ENCODE peak calls at places on chromosomes 13 and 19, in eight cellular contexts. W is mucosa of gallbladder; M is CD4-positive, alpha-beta T cell; X is activated T-cell treated with anti-CD3 and anti-CD28 coated beads for 48 hours; J is upper lobe of left lung; E is aorta; T is stimulated activated CD8-positive, alpha-beta memory T cell treated with anti-CD3 and anti-CD28 coated beads, Interleukin-4, amount 100 ng/mL, for 48 hours; C is smooth muscle cell of the brain vasculature. A is an unnamed sample.

GRCh38 chr13:99384468-99384867 is 77.3 kb upstream of the GPR183 start:
- DNase-seq in M (peak), T (peak), W (no peak), X (no peak), C (no peak), E (no peak), J (no peak), A (peak)

GRCh38 chr19:17329061-17329767 is 5.4 kb downstream of the ANO8 start:
- DNase-seq in W (no peak), M (no peak), J (no peak), X (peak), C (no peak), T (no peak), E (no peak), A (peak)

GRCh38 chr13:107069107-107069776 is 501.3 kb upstream of the ARGLU1 start:
- DNase-seq in C (no peak), E (no peak), M (no peak), W (no peak), J (no peak), X (no peak), T (no peak), A (no peak)

GRCh38 chr19:15631817-15632216 is 8.9 kb upstream of the CYP4F3 start:
- DNase-seq in M (peak), C (no peak), J (no peak), E (no peak), W (no peak), T (peak), X (no peak), A (peak)

GRCh38 chr13:27644302-27644701 is 22.6 kb downstream of the POLR1D start:
- DNase-seq in X (no peak), T (no peak), W (peak), M (no peak), E (no peak), J (no peak), C (no peak), A (no peak)

GRCh38 chr13:52779028-52779612 is 39.5 kb upstream of the CNMD start:
- DNase-seq in T (no peak), X (no peak), M (no peak), J (no peak), E (no peak), W (no peak), C (no peak), A (no peak)

GRCh38 chr19:45171211-45171623 is 6.8 kb downstream of the TRAPPC6A start:
- DNase-seq in E (no peak), J (no peak), T (peak), C (no peak), W (no peak), X (peak), M (no peak), A (peak)

GRCh38 chr19:11069451-11070009 is 19.7 kb upstream of the LDLR start:
- DNase-seq in W (no peak), X (no peak), C (no peak), E (no peak), M (no peak), J (no peak), T (no peak), A (no peak)

GRCh38 chr13:70579941-70580340 is 471.7 kb upstream of the KLHL1 start:
- DNase-seq in C (no peak), J (no peak), E (no peak), X (no peak), W (no peak), M (no peak), T (no peak), A (no peak)

GRCh38 chr19:2154587-2155075 is 3.3 kb upstream of the AP3D1 start:
- DNase-seq in E (no peak), M (no peak), C (no peak), X (no peak), W (no peak), J (no peak), T (no peak), A (no peak)

GRCh38 chr13:32894589-32895001 is 121.6 kb upstream of the KL start:
- DNase-seq in W (no peak), M (no peak), X (no peak), J (no peak), T (no peak), E (no peak), C (no peak), A (no peak)

GRCh38 chr13:111636271-111636670 is 315.8 kb downstream of the TEX29 start:
- DNase-seq in M (no peak), T (no peak), E (no peak), J (no peak), X (no peak), C (no peak), W (no peak), A (no peak)

GRCh38 chr19:12985049-12985776 is 10.1 kb upstream of the NFIX start:
- DNase-seq in W (peak), T (no peak), X (no peak), C (no peak), M (no peak), J (peak), E (no peak), A (peak)